ENCODE peak calls at places on chromosomes 13 and 19, in six cellular contexts. T is cardiac fibroblast, A is mucosa of descending colon, G is aorta, Z is ascending aorta, I is ovary. B is an unnamed sample.

GRCh38 chr13:98571955-98572662 is 4.8 kb downstream of the STK24 start:
- DNase-seq in A (peak), G (no peak), Z (no peak), T (peak), I (no peak), B (no peak)

GRCh38 chr19:44346556-44346955 is 9.9 kb downstream of the ZNF112 start:
- DNase-seq in G (no peak), T (no peak), I (no peak), A (no peak), Z (no peak), B (no peak)

GRCh38 chr19:14497347-14497921 is 1.5 kb upstream of the GIPC1 start:
- DNase-seq in Z (no peak), I (no peak), A (peak), G (no peak), T (peak), B (no peak)

GRCh38 chr13:110254151-110254679 is 52.7 kb downstream of the COL4A1 start:
- DNase-seq in A (no peak), T (no peak), Z (peak), I (no peak), G (no peak), B (no peak)

GRCh38 chr13:36192166-36192565 is 22.2 kb downstream of the SOHLH2 start:
- DNase-seq in G (no peak), I (no peak), Z (no peak), T (peak), A (no peak), B (no peak)

GRCh38 chr19:14459703-14460102 is 15.5 kb downstream of the PTGER1 start:
- DNase-seq in Z (no peak), A (no peak), T (no peak), G (no peak), I (no peak), B (no peak)

GRCh38 chr19:48739400-48739825 is 997 bp downstream of the RASIP1 start:
- DNase-seq in Z (no peak), A (no peak), T (no peak), G (no peak), I (no peak), B (no peak)

GRCh38 chr13:94192576-94192975 is 286.9 kb downstream of the DCT start:
- DNase-seq in Z (no peak), A (peak), T (peak), I (no peak), G (no peak), B (no peak)

GRCh38 chr19:6632002-6632621 is 37.8 kb downstream of the TNFSF14 start:
- DNase-seq in Z (peak), T (peak), A (peak), G (no peak), I (peak), B (no peak)

GRCh38 chr19:6030214-6030507 is 52.2 kb upstream of the RANBP3 start:
- DNase-seq in T (peak), G (no peak), I (no peak), A (no peak), Z (no peak), B (no peak)

GRCh38 chr13:76993021-76993420 is 1.1 kb downstream of the CLN5 start:
- DNase-seq in Z (no peak), T (peak), G (no peak), A (no peak), I (no peak), B (no peak)

GRCh38 chr19:7318176-7318575 is 24.0 kb upstream of the INSR start:
- DNase-seq in T (no peak), G (no peak), A (no peak), Z (no peak), I (no peak), B (no peak)

GRCh38 chr19:38224014-38224862 is at the start of gene DPF1:
- DNase-seq in G (no peak), Z (no peak), A (no peak), I (no peak), T (peak), B (no peak)

GRCh38 chr19:51079486-51080110 is 3.1 kb downstream of the KLK14 start:
- DNase-seq in A (no peak), I (no peak), T (peak), G (no peak), Z (no peak), B (no peak)

GRCh38 chr19:49881672-49882394 is 4.3 kb downstream of the TBC1D17 start:
- DNase-seq in Z (no peak), A (no peak), G (no peak), T (no peak), I (no peak), B (no peak)

GRCh38 chr13:111021270-111021669 is 93.8 kb upstream of the ARHGEF7 start:
- DNase-seq in A (no peak), Z (no peak), G (no peak), I (no peak), T (no peak), B (no peak)

GRCh38 chr19:34220472-34221063 is 33.8 kb upstream of the GARRE1 start:
- DNase-seq in T (peak), I (peak), G (peak), Z (peak), A (peak), B (no peak)

GRCh38 chr19:50344661-50345318 is 15.6 kb upstream of the KCNC3 start:
- DNase-seq in T (no peak), G (no peak), A (no peak), Z (no peak), I (no peak), B (no peak)

GRCh38 chr13:39913928-39914327 is 258.5 kb downstream of the COG6 start:
- DNase-seq in T (peak), I (no peak), A (no peak), Z (peak), G (no peak), B (no peak)

GRCh38 chr13:45195421-45195820 is 5.4 kb downstream of the KCTD4 start:
- DNase-seq in G (no peak), T (peak), I (no peak), Z (no peak), A (no peak), B (no peak)

GRCh38 chr19:48926909-48927308 is 6.6 kb upstream of the DHDH start:
- DNase-seq in I (peak), Z (peak), T (peak), A (peak), G (peak), B (peak)

GRCh38 chr13:32838985-32839384 is 177.2 kb upstream of the KL start:
- DNase-seq in A (peak), I (no peak), Z (no peak), T (peak), G (no peak), B (no peak)

GRCh38 chr19:35718345-35719041 is 690 bp downstream of the KMT2B start:
- DNase-seq in I (no peak), T (peak), Z (peak), A (peak), G (no peak), B (no peak)

GRCh38 chr13:79870766-79871165 is 389.8 kb downstream of the NDFIP2 start:
- DNase-seq in G (no peak), A (no peak), Z (no peak), I (no peak), T (no peak), B (no peak)

GRCh38 chr19:3270908-3271307 is 46.4 kb downstream of the CELF5 start:
- DNase-seq in A (no peak), Z (no peak), G (no peak), I (no peak), T (peak), B (no peak)

GRCh38 chr13:55606045-55606665 is 1534.6 kb upstream of the PRR20A start:
- DNase-seq in A (no peak), I (no peak), T (no peak), Z (no peak), G (no peak), B (no peak)

GRCh38 chr19:51382004-51382403 is 5.8 kb downstream of the LIM2 start:
- DNase-seq in A (no peak), I (no peak), Z (no peak), T (no peak), G (no peak), B (no peak)

GRCh38 chr13:110023729-110024645 is 237.6 kb upstream of the IRS2 start:
- DNase-seq in Z (peak), T (peak), A (no peak), G (peak), I (peak), B (no peak)

GRCh38 chr19:3617463-3617862 is 9.1 kb downstream of the CACTIN start:
- DNase-seq in G (peak), I (no peak), T (no peak), Z (no peak), A (no peak), B (no peak)

GRCh38 chr19:33938821-33939220 is 142.2 kb downstream of the KCTD15 start:
- DNase-seq in Z (no peak), A (peak), I (no peak), G (no peak), T (no peak), B (no peak)

GRCh38 chr13:79973533-79973963 is 367.4 kb downstream of the SPRY2 start:
- DNase-seq in A (peak), I (no peak), Z (no peak), T (no peak), G (no peak), B (no peak)

GRCh38 chr13:23876265-23876664 is 12.9 kb downstream of the MIPEP start:
- DNase-seq in I (no peak), Z (no peak), T (peak), G (no peak), A (peak), B (no peak)

GRCh38 chr19:38551450-38551813 is 66.3 kb downstream of the MAP4K1 start:
- DNase-seq in Z (no peak), T (no peak), G (peak), I (no peak), A (no peak), B (no peak)

GRCh38 chr19:16888629-16889371 is at the start of gene F2RL3:
- DNase-seq in A (peak), T (peak), G (no peak), Z (no peak), I (peak), B (no peak)

GRCh38 chr19:52237771-52238400 is 31.5 kb upstream of the ZNF766 start:
- DNase-seq in T (peak), G (peak), Z (peak), I (peak), A (peak), B (no peak)

GRCh38 chr13:92272177-92272576 is 873.8 kb downstream of the GPC5 start:
- DNase-seq in G (no peak), Z (no peak), T (no peak), I (no peak), A (no peak), B (no peak)

GRCh38 chr13:98890186-98890585 is 87.7 kb downstream of the DOCK9 start:
- DNase-seq in Z (no peak), G (no peak), A (no peak), I (no peak), T (peak), B (peak)

DNA sequence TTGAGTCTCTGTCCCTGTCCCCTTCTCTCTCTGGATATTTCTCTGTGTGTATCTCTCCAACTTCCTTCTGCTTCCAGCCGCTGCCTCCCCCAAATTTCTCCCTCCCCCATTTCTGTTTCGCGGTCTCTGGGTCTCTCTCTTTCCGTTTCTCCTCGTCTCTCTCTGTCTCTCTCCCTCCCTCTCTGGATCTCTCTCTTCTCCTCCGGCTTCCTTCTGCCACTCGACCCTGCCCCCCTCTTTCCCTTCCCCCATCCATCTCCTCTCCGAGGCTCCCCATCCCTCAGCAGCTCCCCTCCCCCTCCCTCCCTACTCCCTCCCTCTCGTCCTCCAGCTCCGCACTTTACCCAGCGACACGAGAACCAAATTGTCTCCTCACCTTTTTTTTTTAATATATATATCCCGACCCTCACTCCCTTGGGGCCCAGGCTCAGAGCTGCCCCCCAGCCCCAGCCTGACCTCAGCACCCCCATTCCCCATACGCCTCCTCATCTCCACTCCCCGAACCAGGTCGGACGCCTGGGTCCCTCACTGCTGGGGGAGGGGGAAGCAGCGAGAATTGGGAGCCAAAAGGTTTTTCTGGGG is 3.5 kb upstream of the CACNG8 start:
- DNase-seq in T (no peak), Z (no peak), G (no peak), I (no peak), A (no peak), B (no peak)
- H3K4me3 ChIP-seq in T (peak), Z (no peak), G (no peak), I (no peak), A (no peak), B (no peak)

GRCh38 chr19:19033176-19033425 is 216 bp downstream of the SUGP2 start:
- DNase-seq in Z (no peak), G (no peak), A (no peak), I (peak), T (no peak), B (no peak)

GRCh38 chr19:19032420-19033175 is 719 bp downstream of the SUGP2 start:
- DNase-seq in G (peak), I (peak), T (peak), Z (peak), A (peak), B (peak)

GRCh38 chr19:19028526-19028925 is 4.8 kb downstream of the SUGP2 start:
- DNase-seq in G (no peak), T (no peak), Z (no peak), A (no peak), I (no peak), B (no peak)

GRCh38 chr19:19034204-19034624 is 811 bp downstream of the ARMC6 start:
- DNase-seq in A (peak), I (no peak), T (peak), Z (peak), G (no peak), B (no peak)

DNA sequence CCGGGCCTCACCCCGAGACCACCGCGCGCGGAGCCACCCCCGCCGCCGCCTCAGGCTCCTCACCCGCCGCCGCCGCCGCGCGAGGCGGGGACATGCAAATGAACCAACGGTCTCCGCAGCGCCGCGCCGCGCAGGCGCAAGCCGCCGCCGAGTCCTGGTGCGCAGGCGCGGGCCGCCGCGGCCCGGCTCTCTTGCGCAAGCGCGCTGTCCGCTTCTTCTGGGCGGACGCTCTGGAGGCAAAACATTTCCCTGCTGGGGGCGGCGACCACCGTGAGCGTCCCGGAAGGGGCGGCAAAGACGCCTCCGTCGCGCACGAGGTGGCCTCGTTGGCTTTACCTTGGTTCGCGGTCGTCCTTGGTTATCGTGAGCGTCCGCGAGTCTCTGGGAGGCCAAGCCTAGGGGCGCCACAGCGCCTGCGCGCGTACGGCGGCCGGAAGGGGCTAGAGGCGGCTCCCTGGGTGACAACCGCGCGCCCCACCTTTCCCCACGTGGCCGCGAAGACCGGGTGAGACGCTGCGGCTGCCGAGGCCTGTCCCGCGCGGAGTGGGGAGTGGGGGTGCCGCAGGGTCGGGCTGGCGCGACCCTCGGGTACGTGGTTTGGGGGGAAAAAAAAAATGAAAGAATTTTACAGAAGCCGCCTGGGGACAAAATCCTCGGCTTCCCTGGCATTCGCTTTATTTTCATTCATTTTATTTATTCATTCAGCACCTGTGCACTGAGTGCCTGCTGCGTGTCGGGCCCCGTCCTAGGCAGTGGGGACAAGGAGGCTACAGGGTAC is at the start of the genes ARMC6 and SUGP2:
- DNase-seq in T (peak), I (peak), G (peak), A (peak), Z (peak), B (no peak)
- H3K4me3 ChIP-seq in T (peak), I (peak), G (peak), A (peak), Z (peak), B (peak)

GRCh38 chr13:97253581-97254293 is 31.6 kb downstream of the MBNL2 start:
- DNase-seq in I (no peak), A (no peak), Z (no peak), G (no peak), T (no peak), B (no peak)

GRCh38 chr13:97256343-97256783 is 34.2 kb downstream of the MBNL2 start:
- DNase-seq in Z (peak), I (no peak), A (no peak), G (no peak), T (peak), B (peak)

GRCh38 chr13:97254809-97255208 is 32.7 kb downstream of the MBNL2 start:
- DNase-seq in A (no peak), Z (no peak), I (no peak), G (no peak), T (no peak), B (peak)

GRCh38 chr13:97257228-97257755 is 35.2 kb downstream of the MBNL2 start:
- DNase-seq in I (no peak), A (no peak), Z (no peak), G (no peak), T (no peak), B (no peak)

DNA sequence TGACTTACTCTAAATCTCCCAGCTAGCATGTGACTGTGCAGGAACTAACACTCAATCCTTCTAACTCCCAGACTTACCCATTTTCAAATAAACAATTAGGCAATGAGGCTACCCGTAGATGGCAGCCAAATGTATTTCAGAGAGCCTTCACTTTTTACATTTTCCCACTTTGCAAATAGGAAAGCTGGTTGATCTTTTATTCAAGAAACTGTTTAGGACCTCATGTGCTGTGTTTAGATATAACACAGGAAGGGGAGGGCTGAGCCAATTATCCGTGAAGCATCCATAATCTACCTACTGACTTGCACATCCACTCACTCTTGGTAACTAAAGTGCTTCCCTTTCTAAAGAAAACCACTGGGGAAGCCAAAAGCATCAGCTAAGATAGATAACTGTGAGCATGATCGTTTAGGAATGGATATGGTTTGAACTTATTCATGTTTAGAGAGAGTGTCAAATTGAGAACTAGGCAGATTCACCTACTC is 33.4 kb downstream of the MBNL2 start:
- DNase-seq in I (no peak), A (no peak), T (no peak), G (no peak), Z (no peak), B (no peak)
- H3K4me3 ChIP-seq in I (no peak), A (no peak), T (no peak), G (no peak), Z (no peak), B (no peak)

DNA sequence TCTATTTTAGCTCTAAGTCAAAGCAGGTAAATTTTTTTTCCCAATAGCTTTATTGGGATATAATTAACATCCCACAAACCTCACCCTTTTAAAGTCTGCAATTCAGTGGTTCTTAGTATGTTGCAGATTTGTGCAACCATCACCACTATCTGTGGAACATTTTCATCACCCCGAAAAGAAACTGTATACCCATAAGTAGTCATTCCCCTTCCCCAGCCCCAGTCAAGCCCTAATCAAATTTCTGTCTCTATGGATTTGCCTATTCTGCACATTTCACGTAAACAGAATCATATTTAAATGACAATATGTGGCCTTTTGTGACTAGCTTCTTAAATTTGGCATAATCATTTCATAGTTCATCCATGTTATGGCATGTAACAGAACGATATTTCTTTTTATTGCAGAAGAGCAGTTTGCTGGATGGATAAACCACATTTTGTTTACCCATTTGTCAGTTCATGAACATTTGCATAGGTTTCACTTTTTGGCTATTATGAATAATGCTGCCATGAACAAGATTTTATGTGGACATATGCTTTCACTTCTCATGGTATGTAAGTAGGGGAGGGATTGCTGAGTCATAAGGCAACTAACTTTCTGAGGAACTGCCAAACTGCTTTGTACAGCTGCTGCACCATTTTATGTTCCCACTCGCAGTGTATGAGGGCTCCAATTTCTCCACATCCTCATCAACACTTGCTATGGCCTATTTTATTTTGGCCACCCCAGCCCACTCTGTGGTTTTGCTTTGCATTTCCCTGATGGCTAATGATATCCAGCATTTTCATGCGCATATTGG is 10.9 kb downstream of the SLC46A3 start:
- DNase-seq in Z (no peak), A (no peak), I (no peak), T (peak), G (no peak), B (no peak)
- H3K4me3 ChIP-seq in Z (no peak), A (no peak), I (no peak), T (no peak), G (no peak), B (no peak)

B was measured in kidney epithelial cell.